ENCODE peak calls at places on chromosomes 1 and 21, in seven cellular contexts. K, G, N, P, M, C and T are unnamed samples.

GRCh38 chr1:215748431-215748830 is 181.3 kb downstream of the KCTD3 start:
- DNase-seq in N (no peak), G (no peak), M (no peak), K (no peak), P (peak), C (no peak), T (peak)

GRCh38 chr1:53614231-53615021 is 124.5 kb downstream of the GLIS1 start:
- DNase-seq in K (no peak), N (no peak), M (no peak), P (no peak), C (no peak), G (peak), T (no peak)

GRCh38 chr1:199113265-199113869 is 474.5 kb downstream of the PTPRC start:
- DNase-seq in N (peak), K (peak), C (peak), G (peak), M (peak), P (peak), T (peak)

GRCh38 chr1:205056188-205056611 is 13.2 kb downstream of the CNTN2 start:
- DNase-seq in P (no peak), C (no peak), N (no peak), G (no peak), M (no peak), K (no peak), T (no peak)

GRCh38 chr1:161502641-161503393 is 2.4 kb upstream of the FCGR2A start:
- DNase-seq in P (peak), N (no peak), M (no peak), G (no peak), K (no peak), C (peak), T (no peak)

GRCh38 chr1:111851552-111851951 is 95.9 kb downstream of the DDX20 start:
- DNase-seq in C (no peak), N (no peak), G (no peak), K (peak), M (no peak), P (no peak), T (no peak)

GRCh38 chr21:29904359-29905282 is 35.2 kb downstream of the GRIK1 start:
- DNase-seq in M (no peak), K (peak), N (no peak), C (no peak), P (no peak), G (peak), T (no peak)

GRCh38 chr1:27572679-27573426 is 31.1 kb downstream of the AHDC1 start:
- DNase-seq in M (no peak), P (no peak), C (peak), N (no peak), K (peak), G (no peak), T (no peak)

GRCh38 chr1:34711469-34711868 is 43.4 kb upstream of the GJB5 start:
- DNase-seq in M (no peak), N (no peak), K (peak), C (no peak), G (no peak), P (no peak), T (no peak)

GRCh38 chr1:241527146-241527545 is 5.0 kb upstream of the KMO start:
- DNase-seq in M (no peak), G (no peak), K (no peak), C (no peak), N (no peak), P (no peak), T (no peak)

GRCh38 chr1:30933874-30934252 is 25.3 kb upstream of the SDC3 start:
- DNase-seq in K (peak), G (no peak), P (peak), M (no peak), C (peak), N (no peak), T (peak)

GRCh38 chr1:243842978-243843490 is 7.0 kb downstream of the AKT3 start:
- DNase-seq in N (no peak), M (no peak), C (peak), G (no peak), K (peak), P (peak), T (peak)

GRCh38 chr1:183515002-183515689 is 42.8 kb downstream of the SMG7 start:
- DNase-seq in M (no peak), G (no peak), P (peak), C (peak), K (peak), N (no peak), T (no peak)

GRCh38 chr1:24906760-24907490 is 23.2 kb downstream of the RUNX3 start:
- DNase-seq in K (no peak), P (no peak), N (no peak), M (peak), C (no peak), G (peak), T (no peak)

GRCh38 chr1:10679521-10680220 is 116.8 kb downstream of the CASZ1 start:
- DNase-seq in G (peak), M (peak), N (peak), C (peak), K (peak), P (peak), T (peak)

GRCh38 chr1:229129306-229130027 is 141.4 kb upstream of the RAB4A start:
- DNase-seq in C (no peak), P (no peak), G (no peak), M (no peak), K (peak), N (no peak), T (no peak)

GRCh38 chr1:234943801-234944402 is 184.7 kb downstream of the TOMM20 start:
- DNase-seq in K (no peak), P (no peak), C (no peak), M (no peak), N (no peak), G (no peak), T (no peak)

GRCh38 chr1:36536727-36537126 is 54.0 kb upstream of the CSF3R start:
- DNase-seq in K (no peak), N (no peak), C (no peak), P (no peak), G (peak), M (peak), T (no peak)

GRCh38 chr1:13760340-13760739 is 60.4 kb downstream of the PRDM2 start:
- DNase-seq in K (no peak), C (no peak), G (no peak), P (no peak), N (no peak), M (no peak), T (no peak)

GRCh38 chr1:13762642-13763041 is 62.7 kb downstream of the PRDM2 start:
- DNase-seq in K (no peak), G (no peak), P (no peak), C (no peak), M (no peak), N (no peak), T (no peak)

GRCh38 chr1:13763264-13763663 is 63.3 kb downstream of the PRDM2 start:
- DNase-seq in N (no peak), G (no peak), M (no peak), K (no peak), C (no peak), P (no peak), T (no peak)

GRCh38 chr1:13760921-13761320 is 60.9 kb downstream of the PRDM2 start:
- DNase-seq in G (no peak), M (no peak), N (no peak), C (no peak), K (peak), P (no peak), T (no peak)

DNA sequence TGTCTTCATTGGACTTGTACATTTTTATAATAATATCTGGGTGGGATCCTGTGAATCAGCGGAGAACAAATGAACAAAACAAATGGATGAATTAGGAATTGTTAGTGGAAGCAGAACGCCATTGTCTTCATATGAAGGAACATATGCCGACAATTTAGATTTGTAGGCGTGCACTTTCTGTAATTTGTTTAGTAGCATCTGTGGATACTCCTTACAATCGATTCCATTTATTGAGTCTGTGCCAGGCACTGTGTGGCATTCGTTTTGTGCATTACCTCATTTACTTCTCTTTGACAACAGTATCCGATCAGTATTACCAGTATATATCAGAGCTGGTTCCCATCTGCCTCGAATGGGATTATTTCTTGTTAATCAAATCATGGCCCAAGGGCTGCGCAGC is 61.9 kb downstream of the PRDM2 start:
- DNase-seq in K (no peak), P (no peak), N (no peak), M (no peak), G (no peak), C (no peak), T (no peak)
- H4K8ac ChIP-seq in K (no peak), P (no peak), N (no peak), M (no peak), G (no peak), C (no peak), T (no peak)

DNA sequence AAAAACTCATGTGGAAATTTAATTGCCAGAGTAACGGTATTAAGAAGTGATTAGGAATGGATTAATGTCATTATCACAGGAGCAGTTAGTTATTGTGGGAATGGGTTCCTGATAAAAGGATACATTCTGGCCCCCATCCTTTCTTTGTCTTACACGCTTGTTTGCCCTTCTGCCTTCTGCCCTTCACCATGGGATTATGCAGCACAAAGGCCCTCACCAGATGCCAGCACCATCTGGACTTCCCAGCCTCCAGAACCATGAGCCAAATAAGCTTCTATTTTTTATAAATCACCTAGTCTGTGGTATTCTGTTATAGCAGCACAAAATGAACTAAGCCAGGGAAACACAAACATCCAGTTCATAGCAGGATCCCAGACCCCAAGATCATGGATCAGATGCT is 33.9 kb upstream of the POU2F1 start:
- DNase-seq in C (no peak), K (no peak), N (no peak), P (no peak), G (no peak), M (no peak), T (no peak)
- H4K8ac ChIP-seq in C (no peak), K (no peak), N (no peak), P (no peak), G (no peak), M (no peak), T (no peak)

GRCh38 chr1:6591222-6591621 is 11.4 kb downstream of the ZBTB48 start:
- DNase-seq in C (no peak), P (no peak), N (no peak), K (no peak), M (no peak), G (no peak), T (no peak)
- H4K8ac ChIP-seq in C (no peak), P (no peak), N (no peak), K (no peak), M (no peak), G (no peak), T (no peak)

DNA sequence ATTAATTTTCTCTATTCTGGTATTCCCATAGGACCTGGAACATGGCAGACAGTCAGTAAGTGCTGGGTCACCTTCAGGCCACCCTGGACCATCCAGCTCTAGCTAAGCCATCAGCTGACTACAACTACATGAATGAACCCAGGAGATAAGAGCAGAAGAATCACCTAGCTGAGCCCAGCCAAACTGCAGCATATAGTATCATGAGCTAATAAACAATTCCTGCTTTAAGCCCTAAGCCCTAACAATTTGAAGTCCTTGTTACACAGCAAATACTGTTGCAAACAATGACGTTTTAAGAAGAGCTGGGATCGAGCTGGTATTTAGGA is 14.2 kb upstream of the CITED4 start:
- DNase-seq in K (no peak), N (no peak), G (no peak), M (no peak), P (no peak), C (no peak), T (no peak)
- H4K8ac ChIP-seq in K (no peak), N (no peak), G (no peak), M (no peak), P (peak), C (peak), T (no peak)

GRCh38 chr1:232476538-232476950 is 153.4 kb downstream of the SIPA1L2 start:
- DNase-seq in N (no peak), K (no peak), G (no peak), M (no peak), C (peak), P (peak), T (no peak)

GRCh38 chr1:232472485-232473041 is 157.4 kb downstream of the SIPA1L2 start:
- DNase-seq in M (no peak), N (no peak), C (peak), G (no peak), P (peak), K (no peak), T (no peak)

GRCh38 chr1:232473319-232473718 is 156.6 kb downstream of the SIPA1L2 start:
- DNase-seq in M (no peak), P (peak), N (peak), K (peak), C (peak), G (peak), T (no peak)

GRCh38 chr1:232474821-232475220 is 155.1 kb downstream of the SIPA1L2 start:
- DNase-seq in P (peak), K (no peak), G (no peak), M (no peak), N (no peak), C (no peak), T (no peak)

DNA sequence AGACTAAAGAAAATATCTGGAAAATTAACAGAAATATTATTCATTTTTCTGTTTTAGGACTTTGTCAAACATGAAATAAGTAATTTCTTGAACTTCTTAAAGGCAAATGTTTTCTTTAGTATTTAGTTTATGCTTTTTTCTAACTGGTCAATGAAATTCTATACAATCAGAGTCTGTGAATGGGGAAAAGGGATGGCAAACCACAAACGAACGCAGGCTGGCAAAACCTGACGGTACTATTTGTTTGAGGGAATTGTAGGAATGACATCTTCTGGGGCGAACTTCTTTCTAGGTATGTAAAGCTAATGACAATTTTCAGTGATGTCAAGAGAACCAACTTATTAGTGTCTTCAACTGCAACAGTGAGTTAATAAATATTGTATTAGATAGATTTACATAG is 156.0 kb downstream of the SIPA1L2 start:
- DNase-seq in P (no peak), G (no peak), K (no peak), N (no peak), C (no peak), M (no peak), T (no peak)
- H4K8ac ChIP-seq in P (no peak), G (no peak), K (no peak), N (no peak), C (no peak), M (no peak), T (no peak)

DNA sequence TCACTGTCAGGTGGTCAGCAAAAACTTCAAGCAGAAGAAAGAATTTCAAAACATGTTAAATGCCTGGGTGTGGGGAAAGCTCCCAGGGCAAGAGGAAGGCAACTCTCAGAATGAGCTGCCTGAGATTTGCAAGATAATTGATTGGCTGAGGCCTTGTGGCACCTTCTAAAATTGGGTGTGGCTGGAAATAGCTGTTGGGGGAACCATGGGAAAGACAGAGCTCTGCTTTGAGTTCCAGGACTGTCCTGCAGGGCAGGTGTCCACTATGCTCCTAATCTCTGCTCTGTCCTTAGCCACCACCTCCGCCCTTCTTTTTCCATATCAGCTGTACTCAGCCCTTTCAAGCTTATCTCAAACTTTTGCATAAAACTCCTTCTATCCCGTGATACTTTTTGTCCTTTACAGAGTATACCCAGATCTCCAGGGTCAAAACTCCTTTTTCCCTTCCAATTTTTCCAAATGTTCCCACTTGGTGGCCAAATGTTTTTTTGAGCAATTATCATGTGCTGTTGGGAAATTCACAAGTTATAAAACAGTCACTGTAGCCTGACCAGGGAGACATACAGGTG is 23.8 kb upstream of the PPP2R5A start:
- DNase-seq in N (no peak), C (no peak), M (no peak), G (no peak), P (no peak), K (peak), T (no peak)
- H4K8ac ChIP-seq in N (no peak), C (no peak), M (no peak), G (no peak), P (no peak), K (no peak), T (no peak)

GRCh38 chr1:166166701-166167394 is at the start of gene FAM78B:
- DNase-seq in K (peak), N (peak), C (peak), P (peak), M (peak), G (peak), T (peak)
- H4K8ac ChIP-seq in K (no peak), N (no peak), C (peak), P (no peak), M (peak), G (no peak), T (peak)

GRCh38 chr1:33048426-33048825 is 11.7 kb upstream of the AK2 start:
- DNase-seq in C (no peak), M (no peak), P (no peak), N (no peak), G (no peak), K (no peak), T (no peak)
- H4K8ac ChIP-seq in C (no peak), M (no peak), P (no peak), N (no peak), G (no peak), K (no peak), T (no peak)

DNA sequence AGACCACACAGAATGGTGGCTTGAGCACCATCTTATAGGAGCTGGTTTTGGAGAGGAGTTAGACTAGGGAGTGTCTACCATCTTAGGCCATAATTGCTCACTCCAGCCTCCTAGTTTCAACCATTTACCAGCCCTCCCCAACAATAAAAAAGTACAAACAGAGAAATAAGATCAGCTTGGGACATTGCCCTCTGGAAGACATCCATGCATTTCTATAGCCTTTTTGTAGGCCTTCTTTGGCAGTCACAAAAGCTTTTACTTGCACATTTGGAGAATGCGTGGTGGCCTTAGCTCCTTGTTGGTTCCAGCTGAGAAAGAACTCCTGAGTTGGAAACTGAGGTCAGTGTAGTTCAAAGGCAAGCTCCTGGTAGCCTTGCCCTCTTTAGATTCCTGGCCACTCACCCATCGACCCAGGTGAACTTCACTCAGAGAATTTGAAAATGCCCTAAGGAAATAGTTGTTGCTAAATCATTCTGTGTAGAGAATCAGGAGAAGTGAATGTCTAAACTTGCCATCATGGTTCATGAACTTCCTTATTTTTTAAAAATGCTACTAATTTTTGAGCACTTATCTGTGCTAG is 301.7 kb upstream of the PROX1 start:
- DNase-seq in G (no peak), N (no peak), P (no peak), K (no peak), M (no peak), C (no peak), T (peak)
- H4K8ac ChIP-seq in G (no peak), N (no peak), P (no peak), K (no peak), M (no peak), C (no peak), T (no peak)